ENCODE peak calls at places on chromosomes 11 and 22, in seven cellular contexts. N is ACHN, R is IMR-90, S is mucosa of descending colon, B is NCI-H1092 treated with DMSO at 0.1 percent for 48 hours, D is SK-MEL-5, J is NAMALWA. Z is an unnamed sample.

GRCh38 chr22:41479671-41480396 is 10.9 kb downstream of the ACO2 start:
- DNase-seq in J (no peak), B (no peak), N (no peak), S (no peak), R (peak), D (no peak), Z (peak)

GRCh38 chr11:117356126-117356761 is 28.6 kb downstream of the CEP164 start:
- DNase-seq in R (no peak), N (peak), S (no peak), B (no peak), J (peak), D (no peak), Z (no peak)

GRCh38 chr11:128399186-128399585 is 188.2 kb downstream of the ETS1 start:
- DNase-seq in B (no peak), J (peak), D (no peak), N (no peak), S (no peak), R (peak), Z (peak)

GRCh38 chr11:43942651-43943356 is 367 bp downstream of the C11orf96 start:
- DNase-seq in J (no peak), S (no peak), D (peak), N (no peak), R (peak), B (peak), Z (peak)

GRCh38 chr11:122192634-122193245 is 76.7 kb upstream of the BLID start:
- DNase-seq in N (no peak), S (no peak), B (no peak), R (peak), J (no peak), D (peak), Z (peak)

GRCh38 chr11:95095858-95096587 is 6.4 kb downstream of the ENDOD1 start:
- DNase-seq in R (peak), S (no peak), J (peak), N (peak), D (peak), B (no peak), Z (peak)

GRCh38 chr11:2399488-2400068 is 972 bp upstream of the TSSC4 start:
- DNase-seq in S (no peak), N (peak), D (peak), J (no peak), B (no peak), R (no peak), Z (peak)

GRCh38 chr11:7437706-7438105 is 47.6 kb upstream of the OLFML1 start:
- DNase-seq in N (no peak), D (no peak), B (no peak), S (no peak), J (no peak), R (no peak), Z (peak)

GRCh38 chr11:133082453-133082781 is 449.9 kb downstream of the OPCML start:
- DNase-seq in S (no peak), R (no peak), J (no peak), B (peak), D (no peak), N (no peak), Z (no peak)

Z was measured in GM23248.